ENCODE peak calls at places on chromosomes 7 and 10, in five cellular contexts. K is GM20000, T is AG10803, U is cardiac fibroblast, W is bronchial epithelial cell. D is an unnamed sample.

GRCh38 chr7:99034932-99035722 is 108.8 kb downstream of the SMURF1 start:
- DNase-seq in K (no peak), T (no peak), U (no peak), W (no peak), D (no peak)

GRCh38 chr10:101779544-101780186 is 3.6 kb downstream of the NPM3 start:
- DNase-seq in K (peak; percentile 91), T (peak; percentile 44), U (peak; percentile 69), W (peak; percentile 33), D (peak; percentile 89)

GRCh38 chr10:126917375-126917774 is 12.1 kb downstream of the DOCK1 start:
- DNase-seq in K (no peak), T (no peak), U (no peak), W (no peak), D (no peak)

GRCh38 chr10:43461950-43462349 is 25.0 kb downstream of the ZNF487 start:
- DNase-seq in K (peak; percentile 78), T (peak; percentile 83), U (peak; percentile 90), W (peak; percentile 75), D (peak; percentile 65)

GRCh38 chr7:22651534-22652243 is 75.3 kb upstream of the IL6 start:
- DNase-seq in K (no peak), T (peak; percentile 70), U (peak; percentile 78), W (peak; percentile 46), D (no peak)

GRCh38 chr10:59561397-59562121 is 148.1 kb downstream of the SLC16A9 start:
- DNase-seq in K (no peak), T (peak; percentile 86), U (peak; percentile 65), W (peak; percentile 35), D (no peak)

GRCh38 chr7:84697506-84697905 is 489.4 kb downstream of the SEMA3D start:
- DNase-seq in K (no peak), T (peak; percentile 82), U (peak; percentile 86), W (peak; percentile 96), D (no peak)

GRCh38 chr7:142798451-142799438 is 28.0 kb downstream of the PRSS2 start:
- DNase-seq in K (no peak), T (no peak), U (no peak), W (no peak), D (no peak)

GRCh38 chr7:158439035-158439434 is 148.6 kb downstream of the PTPRN2 start:
- DNase-seq in K (no peak), T (no peak), U (no peak), W (no peak), D (no peak)

GRCh38 chr7:51303142-51303525 is 13.5 kb downstream of the COBL start:
- DNase-seq in K (no peak), T (no peak), U (no peak), W (no peak), D (no peak)

GRCh38 chr10:103666109-103666508 is 172.6 kb downstream of the NEURL1 start:
- DNase-seq in K (no peak), T (peak; percentile 40), U (peak; percentile 58), W (peak; percentile 37), D (no peak)

GRCh38 chr7:108529341-108529740 is 3.4 kb upstream of the PNPLA8 start:
- DNase-seq in K (no peak), T (no peak), U (no peak), W (no peak), D (no peak)

DNA sequence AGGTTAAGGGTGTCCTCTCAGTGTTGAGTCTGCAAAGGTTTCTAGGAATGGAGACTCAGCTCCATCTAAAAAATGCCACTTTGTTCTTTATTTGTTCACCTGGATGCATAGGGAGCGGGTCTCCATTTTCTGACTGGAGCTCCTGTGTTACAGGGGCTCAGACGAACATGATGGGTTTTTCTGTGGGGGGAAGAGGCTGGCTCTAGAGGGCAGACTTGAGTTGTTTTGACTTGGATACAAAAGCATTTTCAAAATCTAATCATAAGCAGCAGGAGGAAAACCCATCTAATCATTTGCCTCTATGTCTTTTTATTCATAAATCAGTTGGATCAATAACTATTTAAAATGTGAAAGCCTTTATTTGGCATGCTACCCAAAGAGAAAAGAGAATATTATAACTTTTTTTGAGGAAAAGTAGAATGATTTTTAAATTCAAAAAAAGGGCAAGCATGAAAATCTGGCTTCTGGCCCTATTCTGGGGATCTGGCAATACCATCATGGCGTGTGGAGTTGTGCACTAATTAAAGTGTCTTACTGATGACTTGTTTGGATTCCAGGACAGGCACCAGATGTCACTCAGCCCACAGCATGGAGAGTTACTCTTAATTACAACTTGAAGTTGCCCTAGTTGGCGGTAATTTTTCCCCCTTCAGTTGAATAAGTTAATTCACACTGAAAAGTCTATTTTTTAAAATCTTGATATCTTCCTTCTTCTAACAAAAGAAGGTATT is 594.9 kb downstream of the REEP3 start:
- DNase-seq in K (peak; percentile 33), T (no peak), U (peak; percentile 1), W (peak; percentile 5), D (peak; percentile 9)
- TF ChIP-seq CTCF in K (no peak), T (peak; percentile 29), U (peak; percentile 62), W (peak; percentile 21), D (peak; percentile 58)

GRCh38 chr7:17009007-17009719 is 127.4 kb upstream of the AGR3 start:
- DNase-seq in K (peak; percentile 14), T (peak; percentile 71), U (peak; percentile 72), W (peak; percentile 62), D (no peak)
- TF ChIP-seq CTCF in K (peak; percentile 15), T (peak; percentile 63), U (peak; percentile 42), W (peak; percentile 32), D (peak; percentile 30)

GRCh38 chr10:132223611-132224342 is 37.0 kb downstream of the DPYSL4 start:
- DNase-seq in K (no peak), T (no peak), U (no peak), W (no peak), D (no peak)

GRCh38 chr10:132225849-132226205 is 39.1 kb downstream of the DPYSL4 start:
- DNase-seq in K (no peak), T (no peak), U (no peak), W (no peak), D (no peak)

GRCh38 chr10:132225073-132225848 is 38.5 kb downstream of the DPYSL4 start:
- DNase-seq in K (no peak), T (no peak), U (no peak), W (no peak), D (no peak)

GRCh38 chr10:132223156-132223590 is 36.4 kb downstream of the DPYSL4 start:
- DNase-seq in K (peak; percentile 89), T (peak; percentile 75), U (peak; percentile 85), W (peak; percentile 48), D (peak; percentile 90)

GRCh38 chr10:132224343-132225072 is 37.8 kb downstream of the DPYSL4 start:
- DNase-seq in K (no peak), T (no peak), U (no peak), W (no peak), D (no peak)
- TF ChIP-seq CTCF in K (no peak), T (no peak), U (no peak), W (no peak), D (no peak)

GRCh38 chr7:43583424-43584199 is 704 bp downstream of the STK17A start:
- DNase-seq in K (no peak), T (peak; percentile 58), U (peak; percentile 58), W (no peak), D (no peak)
- TF ChIP-seq CTCF in K (no peak), T (peak; percentile 16), U (no peak), W (peak; percentile 39), D (no peak)

GRCh38 chr7:92696584-92696983 is 106.4 kb upstream of the FAM133B start:
- DNase-seq in K (no peak), T (no peak), U (no peak), W (no peak), D (no peak)

GRCh38 chr7:92694211-92694610 is 104.0 kb upstream of the FAM133B start:
- DNase-seq in K (no peak), T (no peak), U (no peak), W (no peak), D (no peak)

GRCh38 chr7:92695308-92696261 is 105.4 kb upstream of the FAM133B start:
- DNase-seq in K (no peak), T (peak; percentile 94), U (peak; percentile 93), W (peak; percentile 38), D (no peak)

GRCh38 chr7:92693519-92693918 is 103.3 kb upstream of the FAM133B start:
- DNase-seq in K (no peak), T (no peak), U (no peak), W (no peak), D (no peak)

GRCh38 chr7:92691578-92691977 is 101.4 kb upstream of the FAM133B start:
- DNase-seq in K (peak; percentile 40), T (peak; percentile 64), U (peak; percentile 81), W (peak; percentile 65), D (peak; percentile 44)
- TF ChIP-seq CTCF in K (peak; percentile 43), T (peak; percentile 71), U (peak; percentile 48), W (peak; percentile 31), D (peak; percentile 53)

GRCh38 chr7:40726559-40726958 is 591.8 kb downstream of the SUGCT start:
- DNase-seq in K (no peak), T (no peak), U (no peak), W (peak; percentile 54), D (no peak)
- TF ChIP-seq CTCF in K (no peak), T (no peak), U (no peak), W (peak; percentile 49), D (no peak)

GRCh38 chr10:99913831-99914235 is 95.9 kb downstream of the DNMBP start:
- DNase-seq in K (no peak), T (no peak), U (no peak), W (no peak), D (no peak)
- TF ChIP-seq CTCF in K (no peak), T (no peak), U (no peak), W (peak; percentile 31), D (no peak)

GRCh38 chr7:105354383-105354782 is 34.3 kb downstream of the SRPK2 start:
- DNase-seq in K (no peak), T (no peak), U (peak; percentile 22), W (no peak), D (no peak)

GRCh38 chr7:105353752-105354328 is 34.9 kb downstream of the SRPK2 start:
- DNase-seq in K (peak; percentile 14), T (peak; percentile 69), U (peak; percentile 76), W (no peak), D (no peak)

GRCh38 chr7:105352922-105353668 is 35.6 kb downstream of the SRPK2 start:
- DNase-seq in K (no peak), T (no peak), U (no peak), W (no peak), D (no peak)

GRCh38 chr7:105352018-105352612 is 36.6 kb downstream of the SRPK2 start:
- DNase-seq in K (peak; percentile 55), T (peak; percentile 98), U (peak; percentile 97), W (peak; percentile 63), D (peak; percentile 73)

GRCh38 chr7:105350906-105351305 is 37.8 kb downstream of the SRPK2 start:
- DNase-seq in K (no peak), T (no peak), U (no peak), W (no peak), D (no peak)
- TF ChIP-seq CTCF in K (no peak), T (no peak), U (no peak), W (no peak), D (no peak)

GRCh38 chr7:127578036-127578684 is 7.2 kb downstream of the GCC1 start:
- DNase-seq in K (no peak), T (peak; percentile 44), U (peak; percentile 26), W (peak; percentile 29), D (no peak)
- TF ChIP-seq CTCF in K (peak; percentile 5), T (peak; percentile 37), U (peak; percentile 15), W (peak; percentile 8), D (peak; percentile 34)

DNA sequence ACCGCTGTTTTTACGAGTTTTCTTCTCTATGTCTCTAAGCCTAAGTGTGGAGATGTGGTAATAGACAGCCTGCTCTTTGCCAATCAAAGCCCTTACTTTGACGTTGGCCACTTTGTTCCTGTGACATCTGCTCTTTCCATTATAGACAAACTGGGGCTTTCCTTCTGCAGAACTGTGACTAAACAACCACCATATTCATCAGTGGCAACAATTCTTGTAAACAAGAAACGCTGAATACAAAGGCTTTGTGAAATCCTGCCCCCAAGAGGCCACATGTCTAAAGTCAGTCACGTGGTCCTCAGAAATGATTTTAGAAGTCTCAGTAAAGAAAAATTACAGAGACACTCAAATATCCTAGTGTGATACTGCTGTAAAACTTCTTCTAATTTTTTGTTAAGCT is 59.6 kb upstream of the CAPZA2 start:
- DNase-seq in K (peak; percentile 30), T (peak; percentile 77), U (peak; percentile 67), W (peak; percentile 92), D (peak; percentile 33)
- TF ChIP-seq CTCF in K (no peak), T (peak; percentile 63), U (peak; percentile 30), W (peak; percentile 47), D (peak; percentile 18)